ENCODE peak calls at places on chromosomes 3 and 15, in eight cellular contexts. O, X, J, H, A, U, G and M are unnamed samples.

GRCh38 chr3:22969276-22969675 is 233.9 kb upstream of the UBE2E2 start:
- DNase-seq in O (no peak), U (no peak), J (no peak), A (no peak), G (no peak), X (no peak), H (no peak), M (no peak)

GRCh38 chr3:171749128-171749527 is 61.2 kb downstream of the PLD1 start:
- DNase-seq in O (no peak), U (no peak), X (no peak), H (no peak), J (no peak), G (no peak), A (no peak), M (no peak)

GRCh38 chr3:48429416-48430358 is at the start of gene PLXNB1:
- DNase-seq in A (peak; percentile 87), O (peak; percentile 87), X (peak; percentile 73), U (peak; percentile 78), G (peak; percentile 75), J (peak; percentile 94), H (no peak), M (peak; percentile 91)

GRCh38 chr15:44246521-44247268 is 41.8 kb upstream of the GOLM2 start:
- DNase-seq in O (no peak), U (no peak), G (no peak), A (no peak), H (no peak), J (no peak), X (no peak), M (no peak)

GRCh38 chr3:29536016-29536736 is 255.3 kb downstream of the RBMS3 start:
- DNase-seq in O (no peak), H (no peak), X (peak; percentile 82), A (no peak), U (no peak), G (no peak), J (no peak), M (no peak)

GRCh38 chr3:140771030-140771677 is 93.3 kb downstream of the TRIM42 start:
- DNase-seq in A (no peak), U (no peak), X (no peak), G (no peak), O (no peak), J (no peak), H (no peak), M (no peak)

GRCh38 chr3:120170223-120170622 is 76.0 kb upstream of the GSK3B start:
- DNase-seq in A (no peak), U (peak; percentile 43), J (no peak), X (no peak), H (no peak), G (peak; percentile 68), O (no peak), M (no peak)

GRCh38 chr3:116444099-116444700 is 1.1 kb downstream of the LSAMP start:
- DNase-seq in U (peak; percentile 32), J (no peak), X (peak; percentile 3), O (no peak), A (no peak), H (no peak), G (peak; percentile 16), M (no peak)

GRCh38 chr3:111071257-111072015 is at the start of gene NECTIN3:
- DNase-seq in U (peak; percentile 99), H (peak; percentile 97), A (peak; percentile 94), X (peak; percentile 99), O (peak; percentile 93), G (peak; percentile 98), J (peak; percentile 95), M (peak; percentile 95)

GRCh38 chr3:52068055-52068704 is 11.8 kb upstream of the DUSP7 start:
- DNase-seq in O (no peak), X (peak; percentile 36), U (no peak), J (no peak), G (no peak), H (no peak), A (no peak), M (no peak)

GRCh38 chr15:69031013-69032001 is 16.8 kb downstream of the NOX5 start:
- DNase-seq in H (peak; percentile 27), J (no peak), O (peak; percentile 78), X (peak; percentile 59), G (peak; percentile 27), A (peak; percentile 63), U (peak; percentile 39), M (no peak)

GRCh38 chr15:37931321-37931720 is 3.1 kb upstream of the TMCO5A start:
- DNase-seq in U (no peak), O (no peak), J (no peak), A (no peak), X (no peak), H (no peak), G (peak; percentile 3), M (no peak)

GRCh38 chr3:37862219-37862711 is 585 bp downstream of the CTDSPL start:
- DNase-seq in U (peak; percentile 41), O (peak; percentile 73), J (peak; percentile 55), G (no peak), A (peak; percentile 57), X (peak; percentile 49), H (peak; percentile 22), M (peak; percentile 80)

GRCh38 chr15:99963096-99963825 is 230.0 kb upstream of the LYSMD4 start:
- DNase-seq in U (no peak), X (peak; percentile 74), O (no peak), H (no peak), G (peak; percentile 59), J (peak; percentile 13), A (no peak), M (no peak)

GRCh38 chr15:68261241-68261640 is 16.3 kb upstream of the FEM1B start:
- DNase-seq in A (no peak), O (no peak), H (no peak), J (no peak), G (no peak), X (no peak), U (no peak), M (no peak)

DNA sequence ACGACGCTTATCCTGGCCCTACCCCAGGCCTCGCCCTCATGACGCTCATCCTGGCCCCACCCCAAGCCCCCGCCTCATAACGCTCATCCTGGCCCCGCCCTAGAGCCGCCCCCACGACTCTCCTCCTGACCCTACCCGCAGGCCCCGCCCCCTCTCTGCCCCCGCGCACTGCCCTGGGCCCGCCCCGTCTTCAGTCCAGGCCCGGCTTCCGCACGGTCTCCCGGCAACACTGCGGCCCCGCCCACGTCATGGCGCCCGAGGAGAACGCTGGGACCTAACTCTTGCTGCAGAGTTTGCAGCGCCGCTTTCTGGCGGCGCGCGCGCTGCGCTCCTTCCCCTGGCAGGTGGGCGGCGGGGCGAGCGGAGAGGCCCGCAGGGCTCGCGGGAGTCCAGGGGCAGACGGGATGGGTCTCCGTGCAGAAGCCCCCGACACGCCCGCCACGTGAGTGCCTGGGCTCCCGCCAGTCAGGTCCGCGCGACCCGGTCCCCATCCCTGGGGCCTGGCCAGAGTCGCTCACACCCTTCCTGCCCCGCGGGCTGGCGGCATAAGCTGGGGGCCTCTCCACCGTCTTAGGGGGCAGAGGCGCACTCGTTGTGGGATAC is 52.5 kb upstream of the ROPN1B start:
- DNase-seq in A (no peak), O (no peak), J (no peak), X (peak; percentile 96), H (no peak), G (peak; percentile 80), U (peak; percentile 96), M (no peak)
- TF ChIP-seq CTCF in A (no peak), O (peak; percentile 31), J (peak; percentile 27), X (peak; percentile 39), H (peak; percentile 29), G (no peak), U (no peak), M (no peak)

DNA sequence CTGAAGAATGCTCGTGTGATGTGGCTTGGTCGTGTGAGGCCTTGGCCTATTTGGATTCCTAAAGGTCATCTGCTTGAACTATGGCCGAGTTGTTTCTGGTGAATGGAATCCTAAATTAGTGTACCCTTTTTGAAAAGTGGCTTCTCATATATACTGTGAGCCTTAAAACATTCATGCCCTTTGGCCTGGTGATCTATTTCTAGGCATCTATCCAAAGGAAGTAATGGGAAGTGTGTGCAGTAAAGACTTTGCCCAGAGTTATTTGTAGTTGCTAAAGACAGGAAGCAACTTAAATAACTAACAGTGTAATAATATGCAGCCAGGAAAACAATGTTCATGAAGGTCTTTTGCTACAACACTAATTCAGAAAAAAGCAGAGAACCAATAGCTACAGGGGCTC is 3.0 kb downstream of the DGKG start:
- DNase-seq in O (no peak), U (peak; percentile 10), J (no peak), G (no peak), X (peak; percentile 11), A (no peak), H (no peak), M (no peak)
- H3K27me3 ChIP-seq in O (peaks cover 32% of the 10 kb centered on the region), U (peaks cover 18% of the 10 kb centered on the region), J (peaks cover 19% of the 10 kb centered on the region), G (peaks cover 35% of the 10 kb centered on the region), X (peaks cover 53% of the 10 kb centered on the region), A (peaks cover 27% of the 10 kb centered on the region), H (peaks cover 18% of the 10 kb centered on the region), M (no peaks in the 10 kb centered on the region)

GRCh38 chr15:70355275-70355795 is 257.6 kb upstream of the TLE3 start:
- DNase-seq in A (no peak), G (no peak), X (no peak), U (no peak), J (no peak), H (no peak), O (no peak), M (no peak)

GRCh38 chr15:70351391-70351790 is 253.7 kb upstream of the TLE3 start:
- DNase-seq in U (no peak), A (no peak), G (no peak), O (no peak), X (no peak), H (no peak), J (no peak), M (no peak)

GRCh38 chr15:70353606-70354259 is 256.0 kb upstream of the TLE3 start:
- DNase-seq in H (no peak), A (no peak), X (no peak), G (no peak), O (no peak), U (no peak), J (no peak), M (no peak)

GRCh38 chr15:70354260-70354894 is 256.7 kb upstream of the TLE3 start:
- DNase-seq in O (no peak), H (no peak), A (no peak), J (no peak), U (no peak), G (no peak), X (no peak), M (no peak)

DNA sequence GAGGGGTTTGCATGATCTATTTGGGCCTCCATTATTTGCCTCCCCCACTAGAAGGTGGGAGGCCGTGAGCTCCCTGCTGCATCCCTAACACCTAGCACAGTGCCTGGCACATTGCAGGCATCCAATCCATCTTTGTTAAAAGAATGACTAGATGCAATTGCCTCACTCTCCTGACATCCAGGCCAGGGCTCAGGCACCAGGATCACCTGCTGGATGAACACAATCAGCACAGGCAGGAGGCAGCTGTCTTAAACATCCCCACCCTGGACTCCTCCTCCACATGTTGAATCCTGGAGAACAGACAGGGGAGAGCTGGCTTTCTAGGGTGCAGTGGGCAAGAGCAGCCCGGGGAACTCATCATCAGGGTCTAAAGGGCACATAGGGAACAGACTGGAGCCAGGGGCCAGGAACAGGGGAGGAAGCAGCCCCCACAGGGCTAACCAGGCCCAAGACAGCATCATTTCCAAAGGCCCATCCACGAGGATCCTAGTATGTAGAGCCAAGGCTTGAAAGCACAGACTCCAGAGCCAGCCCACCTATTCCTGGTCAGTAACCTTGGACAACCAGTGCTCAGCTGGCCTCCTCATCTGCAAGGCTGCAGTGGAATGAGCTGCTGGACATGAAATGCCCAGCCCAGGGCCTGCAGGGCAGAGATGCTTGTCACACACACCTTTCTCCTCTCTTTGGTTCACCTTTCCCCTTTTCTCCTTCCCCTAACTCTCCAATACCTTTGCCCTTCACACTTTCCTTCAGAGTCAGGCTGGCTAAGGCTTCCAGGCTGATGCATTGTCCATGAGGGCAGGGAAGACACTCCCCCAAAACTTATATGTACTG is 254.4 kb upstream of the TLE3 start:
- DNase-seq in O (no peak), G (no peak), J (no peak), X (no peak), U (no peak), A (no peak), H (no peak), M (no peak)
- TF ChIP-seq CTCF in O (no peak), G (no peak), J (no peak), X (no peak), U (no peak), A (no peak), H (no peak), M (no peak)

GRCh38 chr3:64686446-64686908 is 1.3 kb downstream of the ADAMTS9 start:
- DNase-seq in U (no peak), J (no peak), X (no peak), H (peak; percentile 60), O (peak; percentile 76), A (peak; percentile 47), G (peak; percentile 58), M (no peak)
- H3K27me3 ChIP-seq in U (no peaks in the 10 kb centered on the region), J (no peaks in the 10 kb centered on the region), X (no peaks in the 10 kb centered on the region), H (no peaks in the 10 kb centered on the region), O (no peaks in the 10 kb centered on the region), A (no peaks in the 10 kb centered on the region), G (no peaks in the 10 kb centered on the region), M (no peaks in the 10 kb centered on the region)